ENCODE peak calls at places on chromosomes 7 and 10, in five cellular contexts. V, X, E, T and M are unnamed samples.

GRCh38 chr7:74174606-74175082 is 488 bp downstream of the EIF4H start:
- DNase-seq in T (no peak), X (no peak), V (no peak), E (peak; percentile 75), M (peak; percentile 50)

GRCh38 chr10:113765910-113766309 is 14.4 kb downstream of the PLEKHS1 start:
- DNase-seq in X (no peak), E (no peak), V (no peak), T (no peak), M (no peak)

GRCh38 chr10:103555321-103555649 is 61.8 kb downstream of the NEURL1 start:
- DNase-seq in T (no peak), X (no peak), E (no peak), V (no peak), M (no peak)

GRCh38 chr10:96285331-96285752 is 14.0 kb upstream of the BLNK start:
- DNase-seq in E (no peak), T (no peak), V (no peak), X (no peak), M (no peak)

GRCh38 chr10:131211146-131211545 is 100.4 kb downstream of the TCERG1L start:
- DNase-seq in X (no peak), V (no peak), E (no peak), T (no peak), M (no peak)

GRCh38 chr7:2040893-2041270 is 191.9 kb downstream of the MAD1L1 start:
- DNase-seq in X (peak; percentile 39), E (no peak), T (no peak), V (no peak), M (no peak)

GRCh38 chr10:95208702-95209391 is 14.8 kb downstream of the ACSM6 start:
- DNase-seq in X (no peak), V (no peak), E (peak; percentile 18), T (no peak), M (peak; percentile 29)

GRCh38 chr10:132549416-132549815 is 11.8 kb downstream of the INPP5A start:
- DNase-seq in V (no peak), E (no peak), X (peak; percentile 81), T (no peak), M (no peak)

GRCh38 chr7:40714338-40715052 is 579.7 kb downstream of the SUGCT start:
- DNase-seq in T (peak; percentile 51), X (no peak), V (no peak), E (peak; percentile 48), M (no peak)

GRCh38 chr7:21013765-21014502 is 227.2 kb upstream of the SP8 start:
- DNase-seq in E (no peak), T (no peak), X (no peak), V (no peak), M (no peak)

GRCh38 chr7:157558875-157559595 is 222.2 kb downstream of the DNAJB6 start:
- DNase-seq in E (no peak), V (no peak), T (no peak), X (peak; percentile 79), M (no peak)

GRCh38 chr7:7992502-7992901 is 23.9 kb downstream of the GLCCI1 start:
- DNase-seq in X (no peak), E (no peak), T (no peak), V (no peak), M (peak; percentile 13)

DNA sequence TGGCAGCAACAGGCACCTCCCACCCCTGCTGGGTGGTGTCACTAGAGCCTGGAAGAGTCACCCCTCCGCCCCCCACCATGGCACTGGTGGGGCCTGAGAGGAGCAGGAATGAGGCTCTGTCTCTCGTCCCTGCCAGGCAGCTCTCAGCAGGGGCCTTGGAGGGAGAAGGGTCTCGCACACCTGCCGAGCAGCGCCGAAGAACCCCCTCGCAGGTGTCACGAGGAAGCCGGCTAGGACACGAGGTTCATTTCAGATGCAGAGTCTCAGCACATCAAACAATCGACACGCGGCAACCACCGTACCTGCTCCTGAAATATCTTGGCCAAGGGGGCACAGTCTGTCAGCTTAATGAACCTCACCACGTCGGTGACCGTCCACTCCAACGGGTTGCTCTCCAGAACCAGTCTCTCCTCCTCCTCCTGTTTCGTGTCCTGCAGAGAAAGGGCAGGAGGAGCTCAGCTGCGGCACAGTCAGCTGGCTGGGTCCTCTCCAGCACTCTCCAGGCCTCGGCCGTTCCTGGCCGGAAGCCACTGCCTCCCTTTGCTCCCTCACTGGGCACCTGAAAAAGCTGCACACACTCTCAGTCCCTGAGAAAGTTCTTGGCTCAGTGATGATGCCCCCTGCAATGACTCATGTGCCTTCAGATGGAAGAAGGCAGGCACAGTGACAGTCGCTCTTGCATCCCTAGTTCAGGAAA is 240.1 kb downstream of the SFMBT2 start:
- DNase-seq in V (no peak), T (no peak), X (peak; percentile 69), E (no peak), M (no peak)
- TF ChIP-seq CTCF in V (no peak), T (no peak), X (no peak), E (no peak), M (no peak)

GRCh38 chr7:23544913-23545354 is 13.2 kb upstream of the TRA2A start:
- DNase-seq in V (no peak), E (peak; percentile 27), X (no peak), T (no peak), M (peak; percentile 43)
- TF ChIP-seq CTCF in V (no peak), E (peak; percentile 57), X (peak; percentile 69), T (peak; percentile 47), M (peak; percentile 58)

DNA sequence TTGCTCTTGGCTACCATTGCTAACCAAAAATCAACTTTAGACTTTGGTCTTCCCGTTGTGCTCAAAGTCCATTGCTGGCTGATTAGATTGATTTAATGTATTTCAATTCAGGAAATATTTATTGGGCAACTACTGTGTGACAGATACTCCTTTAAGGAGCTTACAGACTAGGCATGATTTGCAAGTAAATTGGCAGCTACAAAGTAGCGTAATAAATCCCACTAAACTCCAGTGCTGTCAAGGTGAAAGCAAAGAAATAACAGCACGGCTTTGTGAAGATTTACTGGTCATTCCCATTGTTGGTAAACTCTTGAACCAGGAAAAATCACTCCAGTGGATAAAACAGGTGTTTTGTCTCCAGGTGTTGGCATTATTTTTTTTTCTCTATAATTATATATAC is 95.7 kb upstream of the ARMC3 start:
- DNase-seq in T (no peak), E (no peak), X (no peak), V (no peak), M (no peak)
- TF ChIP-seq CTCF in T (no peak), E (no peak), X (no peak), V (no peak), M (no peak)

DNA sequence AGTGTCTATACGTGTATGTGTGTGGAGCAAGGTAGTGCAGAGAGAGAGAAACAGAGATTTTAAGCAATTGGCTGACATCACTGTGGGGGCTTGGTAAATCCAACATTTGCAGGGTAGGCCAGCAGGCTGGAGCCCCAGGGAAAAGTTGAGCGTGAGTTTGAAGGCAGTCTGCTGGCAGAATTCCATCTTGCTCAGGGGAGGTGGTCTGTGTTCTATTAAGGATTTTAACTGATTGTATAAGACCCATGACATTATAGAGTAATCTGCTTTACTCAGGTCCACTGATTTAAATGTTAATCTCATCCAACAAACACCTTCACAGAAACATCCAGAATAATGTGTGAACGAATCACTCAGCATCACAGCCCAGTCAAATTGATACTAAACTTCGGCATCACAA is 912.9 kb downstream of the GRM8 start:
- DNase-seq in X (no peak), T (no peak), E (no peak), V (no peak), M (no peak)
- TF ChIP-seq CTCF in X (no peak), T (no peak), E (no peak), V (no peak), M (no peak)